ENCODE peak calls at places on chromosomes 4 and X, in six cellular contexts. Y is activated naive CD8-positive, alpha-beta T cell treated with anti-CD3 and anti-CD28 coated beads, Interleukin-2, amount 50 U/mL, for 16 hours; L is bronchial epithelial cell; J is substantia nigra; R is endothelial cell; B is CD8-positive, alpha-beta T cell. K is an unnamed sample.

GRCh38 chr4:39062499-39062898 is 467 bp downstream of the KLHL5 start:
- DNase-seq in Y (no peak), L (no peak), J (no peak), R (no peak), B (no peak), K (no peak)

GRCh38 chr4:160020804-160021203 is 917.9 kb downstream of the RAPGEF2 start:
- DNase-seq in Y (no peak), L (no peak), J (no peak), R (no peak), B (no peak), K (no peak)

GRCh38 chrX:6851140-6851539 is 296.4 kb upstream of the STS start:
- DNase-seq in Y (no peak), L (no peak), J (no peak), R (no peak), B (no peak), K (no peak)

GRCh38 chrX:120453985-120454384 is 15.1 kb downstream of the LAMP2 start:
- DNase-seq in Y (no peak), L (peak), J (no peak), R (no peak), B (no peak), K (no peak)

GRCh38 chr4:68264875-68265565 is 19.5 kb upstream of the TMPRSS11B start:
- DNase-seq in Y (no peak), L (no peak), J (no peak), R (no peak), B (no peak), K (no peak)

GRCh38 chrX:29666361-29666760 is 549.0 kb upstream of the MAGEB2 start:
- DNase-seq in Y (no peak), L (no peak), J (no peak), R (no peak), B (no peak), K (no peak)

GRCh38 chrX:18649498-18649951 is 22.4 kb downstream of the RS1 start:
- DNase-seq in Y (no peak), L (no peak), J (no peak), R (no peak), B (no peak), K (no peak)

GRCh38 chr4:169724251-169724650 is 33.5 kb downstream of the HPF1 start:
- DNase-seq in Y (no peak), L (peak), J (no peak), R (no peak), B (no peak), K (no peak)

GRCh38 chrX:99857455-99857854 is 552.6 kb downstream of the PCDH19 start:
- DNase-seq in Y (no peak), L (no peak), J (no peak), R (no peak), B (no peak), K (no peak)

GRCh38 chr4:82284475-82284857 is 89.3 kb downstream of the HNRNPD start:
- DNase-seq in Y (no peak), L (no peak), J (no peak), R (no peak), B (no peak), K (no peak)

GRCh38 chr4:36244257-36245084 is at the start of gene ARAP2:
- DNase-seq in Y (peak), L (peak), J (peak), R (no peak), B (peak), K (peak)

GRCh38 chrX:75038925-75039324 is 113.7 kb upstream of the NEXMIF start:
- DNase-seq in Y (no peak), L (peak), J (no peak), R (no peak), B (no peak), K (no peak)

GRCh38 chr4:8106451-8107025 is 52.1 kb downstream of the ABLIM2 start:
- DNase-seq in Y (no peak), L (no peak), J (no peak), R (no peak), B (no peak), K (no peak)

GRCh38 chr4:100117749-100118148 is 72.5 kb downstream of the DDIT4L start:
- DNase-seq in Y (no peak), L (no peak), J (no peak), R (no peak), B (no peak), K (no peak)

GRCh38 chrX:110259065-110259559 is 58.8 kb downstream of the AMMECR1 start:
- DNase-seq in Y (no peak), L (no peak), J (no peak), R (no peak), B (no peak), K (no peak)